ENCODE peak calls at places on chromosome 21, in four cellular contexts. T, P, Q and U are unnamed samples. For H3K27me3, the result is how much of the 10 kb centered on the place peaks cover.

GRCh38 chr21:44521928-44522752 is 17.9 kb downstream of the KRTAP10-1 start:
- DNase-seq in T (no peak), P (no peak), Q (peak), U (no peak)

GRCh38 chr21:18060402-18060801 is 184.2 kb upstream of the CHODL start:
- DNase-seq in T (no peak), P (no peak), Q (no peak), U (no peak)

GRCh38 chr21:44965251-44966022 is 25.6 kb downstream of the SLX9 start:
- DNase-seq in T (no peak), P (no peak), Q (no peak), U (peak)

GRCh38 chr21:43851593-43851992 is 13.4 kb upstream of the AGPAT3 start:
- DNase-seq in T (no peak), P (no peak), Q (no peak), U (no peak)

GRCh38 chr21:36479415-36480402 is at the start of gene CLDN14:
- DNase-seq in T (no peak), P (no peak), Q (no peak), U (no peak)

GRCh38 chr21:21612446-21612845 is 614.2 kb downstream of the NCAM2 start:
- DNase-seq in T (no peak), P (no peak), Q (no peak), U (no peak)

GRCh38 chr21:21898801-21899200 is 900.6 kb downstream of the NCAM2 start:
- DNase-seq in T (no peak), P (no peak), Q (no peak), U (no peak)

GRCh38 chr21:15976807-15977206 is 247.0 kb downstream of the USP25 start:
- DNase-seq in T (no peak), P (no peak), Q (no peak), U (no peak)

GRCh38 chr21:26948194-26948593 is 18.7 kb downstream of the ADAMTS5 start:
- DNase-seq in T (no peak), P (no peak), Q (no peak), U (no peak)

GRCh38 chr21:22904385-22904784 is 1906.2 kb downstream of the NCAM2 start:
- DNase-seq in T (no peak), P (no peak), Q (no peak), U (no peak)

GRCh38 chr21:25561668-25562641 is 45.3 kb downstream of the MRPL39 start:
- DNase-seq in T (peak), P (peak), Q (peak), U (peak)

GRCh38 chr21:43866659-43867331 is 1.8 kb downstream of the AGPAT3 start:
- DNase-seq in T (peak), P (peak), Q (no peak), U (peak)

GRCh38 chr21:44326272-44326647 is 12.9 kb downstream of the CFAP410 start:
- DNase-seq in T (no peak), P (no peak), Q (no peak), U (no peak)

GRCh38 chr21:20592482-20592881 is 405.7 kb upstream of the NCAM2 start:
- DNase-seq in T (no peak), P (no peak), Q (no peak), U (no peak)

GRCh38 chr21:37552496-37553399 is 186.2 kb downstream of the DYRK1A start:
- DNase-seq in T (no peak), P (no peak), Q (no peak), U (no peak)

GRCh38 chr21:39774252-39774651 is 29.3 kb downstream of the IGSF5 start:
- DNase-seq in T (no peak), P (no peak), Q (no peak), U (no peak)

GRCh38 chr21:16193758-16194606 is 464.2 kb downstream of the USP25 start:
- DNase-seq in T (no peak), P (peak), Q (peak), U (no peak)

GRCh38 chr21:15210235-15210678 is 145.5 kb upstream of the NRIP1 start:
- DNase-seq in T (no peak), P (no peak), Q (peak), U (no peak)

GRCh38 chr21:15343066-15343465 is 278.3 kb upstream of the NRIP1 start:
- DNase-seq in T (no peak), P (no peak), Q (no peak), U (no peak)

GRCh38 chr21:38768385-38769071 is 37.2 kb upstream of the ETS2 start:
- DNase-seq in T (no peak), P (no peak), Q (no peak), U (no peak)

GRCh38 chr21:44490405-44490804 is 35.1 kb downstream of the LRRC3 start:
- DNase-seq in T (no peak), P (no peak), Q (no peak), U (no peak)

GRCh38 chr21:44057960-44058651 is 46.0 kb downstream of the TRAPPC10 start:
- DNase-seq in T (no peak), P (no peak), Q (no peak), U (no peak)

GRCh38 chr21:27213328-27213727 is 246.4 kb upstream of the ADAMTS5 start:
- DNase-seq in T (no peak), P (no peak), Q (no peak), U (no peak)

GRCh38 chr21:45009616-45010015 is 64.8 kb upstream of the ADARB1 start:
- DNase-seq in T (no peak), P (no peak), Q (no peak), U (no peak)

GRCh38 chr21:17441370-17441769 is 71.5 kb upstream of the CXADR start:
- DNase-seq in T (no peak), P (peak), Q (no peak), U (no peak)

GRCh38 chr21:44955141-44955802 is 15.4 kb downstream of the SLX9 start:
- DNase-seq in T (no peak), P (no peak), Q (no peak), U (no peak)

GRCh38 chr21:17798796-17799195 is 20.4 kb downstream of the C21orf91 start:
- DNase-seq in T (no peak), P (no peak), Q (no peak), U (no peak)

GRCh38 chr21:44643911-44644310 is 2.3 kb upstream of the KRTAP10-11 start:
- DNase-seq in T (no peak), P (no peak), Q (no peak), U (no peak)

GRCh38 chr21:37243961-37244360 is 23.2 kb downstream of the VPS26C start:
- DNase-seq in T (no peak), P (no peak), Q (no peak), U (no peak)

GRCh38 chr21:20040768-20041167 is 957.4 kb upstream of the NCAM2 start:
- DNase-seq in T (no peak), P (no peak), Q (no peak), U (no peak)

GRCh38 chr21:44571844-44572782 is 1.4 kb upstream of the KRTAP10-4 start:
- DNase-seq in T (no peak), P (no peak), Q (no peak), U (no peak)

GRCh38 chr21:14115646-14116045 is 95.1 kb downstream of the LIPI start:
- DNase-seq in T (no peak), P (no peak), Q (no peak), U (no peak)

GRCh38 chr21:17370263-17370662 is 142.6 kb upstream of the CXADR start:
- DNase-seq in T (no peak), P (no peak), Q (no peak), U (no peak)

GRCh38 chr21:36733857-36734256 is 34.9 kb downstream of the SIM2 start:
- DNase-seq in T (no peak), P (no peak), Q (no peak), U (no peak)

GRCh38 chr21:38126677-38127271 is 130.0 kb upstream of the KCNJ15 start:
- DNase-seq in T (peak), P (peak), Q (peak), U (no peak)

GRCh38 chr21:44802396-44803153 is 955 bp upstream of the UBE2G2 start:
- DNase-seq in T (no peak), P (no peak), Q (no peak), U (no peak)

GRCh38 chr21:30988706-30989105 is 49.6 kb downstream of the KRTAP19-8 start:
- DNase-seq in T (no peak), P (no peak), Q (no peak), U (no peak)
- H3K27me3 ChIP-seq in T (under half), P (under half), Q (under half), U (under half)

DNA sequence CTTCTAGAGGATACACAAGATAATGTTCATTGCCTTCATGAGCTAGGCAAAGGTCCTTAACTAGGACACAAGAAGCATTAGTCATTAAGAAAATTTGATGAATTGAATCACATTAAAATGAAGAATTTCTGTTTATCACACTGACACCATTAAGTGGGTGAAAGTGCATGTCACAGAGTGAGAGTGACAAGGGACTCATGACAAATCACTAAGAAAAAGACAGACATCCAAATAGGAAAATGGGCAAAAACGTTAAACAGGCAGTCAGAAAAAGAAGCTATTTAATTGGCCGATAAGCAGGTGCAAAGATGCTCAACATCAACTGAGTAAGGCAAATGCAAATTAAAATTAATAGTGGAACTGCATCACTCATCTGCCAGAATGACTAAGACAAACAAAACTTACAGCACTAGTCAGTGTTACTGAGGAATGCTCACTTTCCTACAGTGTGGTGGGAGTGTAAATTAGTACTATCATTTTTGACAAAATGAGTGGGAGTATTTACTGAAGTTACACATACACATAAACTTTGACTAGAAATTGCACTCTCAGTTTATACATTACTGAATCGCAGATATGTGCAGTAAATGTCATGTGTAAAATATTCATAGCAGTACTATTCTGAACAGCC is 39.2 kb upstream of the RUNX1 start:
- DNase-seq in T (no peak), P (no peak), Q (no peak), U (no peak)
- H3K27ac ChIP-seq in T (no peak), P (no peak), Q (no peak), U (no peak)

GRCh38 chr21:33112670-33113596 is 43.0 kb downstream of the OLIG1 start:
- DNase-seq in T (no peak), P (no peak), Q (no peak), U (no peak)
- H3K27me3 ChIP-seq in T (under half), P (under half), Q (half or more), U (under half)

DNA sequence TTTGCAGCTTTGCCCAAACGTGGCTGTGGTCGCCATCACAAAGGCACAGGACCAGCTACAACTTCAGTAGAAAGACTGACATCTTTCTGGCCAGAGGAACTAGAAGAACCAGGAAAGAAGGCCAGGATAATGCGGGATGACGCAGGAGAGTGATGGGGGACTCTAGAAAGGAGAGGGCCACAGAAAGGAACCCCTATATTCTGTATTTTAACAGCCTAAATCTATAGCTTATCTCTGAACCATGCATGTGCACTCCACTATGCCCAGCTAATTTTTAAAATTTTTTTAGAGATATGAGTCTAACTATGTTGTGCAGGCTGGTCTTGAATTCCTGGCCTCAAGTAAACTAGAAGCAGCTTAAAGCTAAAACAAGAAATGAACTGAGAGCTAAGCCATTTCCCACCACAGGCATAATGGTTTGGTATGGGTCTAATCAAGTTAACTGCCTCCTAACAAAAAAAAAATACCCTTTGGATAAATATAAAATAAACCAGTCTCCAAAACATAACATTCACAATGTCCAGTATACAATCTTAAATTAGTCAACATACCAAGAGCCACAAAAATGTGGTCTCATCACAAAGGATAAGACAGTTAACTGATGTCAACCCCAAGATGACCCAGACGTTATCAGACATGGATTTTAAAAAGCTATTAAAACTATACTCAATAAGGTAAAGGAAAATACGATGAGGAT is 18.0 kb downstream of the LTN1 start:
- DNase-seq in T (no peak), P (no peak), Q (no peak), U (no peak)
- H3K27ac ChIP-seq in T (no peak), P (no peak), Q (no peak), U (no peak)

DNA sequence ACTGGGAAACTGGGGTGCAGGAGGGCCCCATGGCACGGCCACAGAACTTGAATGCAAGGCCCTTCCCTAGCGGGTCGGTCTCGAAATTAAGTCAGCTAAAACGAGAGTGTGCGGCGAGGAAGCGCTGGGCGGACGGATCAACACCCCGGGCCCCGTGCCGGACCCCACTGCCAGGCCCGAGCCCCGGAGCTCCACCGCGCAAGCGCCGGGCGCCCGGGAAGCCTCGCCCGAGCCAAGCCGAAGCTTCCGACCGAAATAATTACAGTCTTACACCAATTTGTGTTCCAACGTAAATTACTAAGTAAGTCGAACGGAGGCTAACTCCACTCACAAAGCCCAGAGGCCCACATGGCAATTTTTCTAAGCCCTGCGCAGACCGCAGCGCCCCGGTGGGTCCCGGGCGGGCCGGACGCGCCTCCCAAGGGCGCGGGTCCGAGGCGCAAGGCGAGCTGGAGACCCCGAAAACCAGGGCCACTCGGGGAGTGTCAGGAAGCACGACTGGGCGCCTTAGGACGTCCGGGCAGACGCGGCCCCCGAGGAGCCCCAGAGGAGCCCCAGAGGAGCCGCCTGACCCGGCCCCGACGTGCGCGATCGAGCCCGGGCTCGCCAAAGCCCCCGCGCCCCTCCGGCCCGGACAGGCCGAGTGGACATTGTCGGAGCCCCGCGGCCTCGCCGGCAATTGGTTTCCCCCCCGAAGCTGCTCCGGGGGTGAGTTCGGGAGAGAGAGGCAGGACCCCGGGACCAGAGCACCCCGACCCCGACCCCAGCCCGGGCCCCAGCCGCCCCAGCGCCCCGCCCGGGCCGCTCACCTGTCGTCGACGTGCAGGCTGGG is 585 bp downstream of the RIPK4 start:
- DNase-seq in T (no peak), P (no peak), Q (no peak), U (no peak)
- H3K27me3 ChIP-seq in T (half or more), P (under half), Q (under half), U (under half)

GRCh38 chr21:34554227-34554626 is 42.2 kb upstream of the KCNE1 start:
- DNase-seq in T (no peak), P (no peak), Q (no peak), U (no peak)

GRCh38 chr21:34557261-34557660 is 45.3 kb upstream of the KCNE1 start:
- DNase-seq in T (no peak), P (no peak), Q (no peak), U (no peak)

GRCh38 chr21:34550400-34550799 is 38.4 kb upstream of the KCNE1 start:
- DNase-seq in T (no peak), P (no peak), Q (no peak), U (no peak)

GRCh38 chr21:34552324-34553198 is 40.6 kb upstream of the KCNE1 start:
- DNase-seq in T (no peak), P (peak), Q (no peak), U (no peak)

DNA sequence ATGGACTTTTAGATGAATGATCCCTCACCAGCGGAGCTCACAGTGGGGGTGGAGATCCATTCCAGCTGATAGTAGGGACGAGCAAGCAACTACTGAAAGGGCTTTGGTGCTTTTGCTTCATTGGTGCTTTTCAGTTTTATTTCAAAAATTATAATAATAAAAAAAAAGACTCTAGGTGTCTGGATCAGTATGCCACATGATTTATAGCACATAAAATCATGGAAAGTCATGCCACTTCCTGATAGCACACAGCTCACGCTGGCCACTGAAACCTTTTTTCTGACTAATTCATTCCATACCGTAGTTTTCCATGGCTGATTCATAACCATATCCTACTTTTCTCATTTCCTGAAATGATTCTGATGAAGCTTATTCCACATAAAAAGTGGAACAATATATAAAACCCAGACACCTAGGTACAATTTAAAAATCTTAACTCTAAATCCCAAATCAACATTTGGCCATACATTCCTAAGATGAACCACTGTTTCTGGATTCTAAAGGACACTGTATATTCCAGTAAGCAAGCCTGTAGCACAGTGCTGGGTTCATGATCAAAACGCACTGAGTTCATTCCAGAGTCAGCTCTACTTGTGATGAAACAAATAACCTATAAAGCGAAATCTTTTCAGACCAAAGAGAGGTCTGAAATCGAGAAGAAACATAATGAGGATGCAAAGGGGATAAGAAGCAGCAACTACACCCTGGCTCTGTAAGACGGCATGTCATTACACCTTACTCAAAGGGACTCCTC is 41.4 kb upstream of the KCNE1 start:
- DNase-seq in T (no peak), P (no peak), Q (no peak), U (no peak)
- H3K27ac ChIP-seq in T (no peak), P (peak), Q (peak), U (no peak)

DNA sequence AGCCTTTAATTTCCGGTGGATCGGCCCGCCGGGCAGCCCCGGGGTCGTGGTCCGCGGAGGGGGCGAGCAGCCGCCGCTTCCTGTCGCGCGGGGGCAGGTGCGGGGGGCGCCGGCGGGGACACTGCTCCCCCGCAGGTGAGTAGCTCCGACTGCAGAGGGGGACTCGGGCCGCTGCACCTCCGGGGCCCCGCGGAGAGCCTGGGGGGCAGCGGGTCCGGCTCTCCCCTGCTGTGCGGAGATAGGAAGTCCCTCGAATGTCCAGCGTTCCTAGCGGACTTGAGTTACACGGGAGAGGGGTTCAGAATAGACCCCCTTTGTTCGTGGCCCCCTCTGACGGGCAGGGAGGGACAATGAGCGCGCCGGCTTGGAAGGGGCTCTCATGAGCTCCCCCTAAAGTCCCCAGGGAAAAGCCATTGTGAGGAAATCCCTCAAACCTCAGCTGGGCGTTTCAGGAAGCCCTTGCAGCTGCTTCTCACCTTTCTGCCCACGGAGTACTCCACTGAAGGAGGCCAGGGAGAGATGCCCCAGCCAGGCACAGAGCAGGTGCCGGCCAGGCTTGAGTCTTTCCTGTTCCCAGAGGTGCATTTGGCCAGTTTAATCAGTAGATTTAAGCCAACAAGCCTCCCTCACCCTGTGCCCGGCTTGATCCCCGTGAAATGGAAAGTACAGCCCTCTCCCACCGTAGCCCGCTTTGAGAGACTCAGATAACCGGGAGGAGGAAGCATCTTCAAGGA is 925 bp downstream of the PDE9A start:
- DNase-seq in T (no peak), P (peak), Q (no peak), U (peak)
- H3K27me3 ChIP-seq in T (under half), P (under half), Q (half or more), U (under half)

GRCh38 chr21:46027855-46028493 is 46.4 kb downstream of the COL6A1 start:
- DNase-seq in T (no peak), P (no peak), Q (peak), U (no peak)
- H3K27ac ChIP-seq in T (no peak), P (peak), Q (peak), U (no peak)